ENCODE peak calls at places on chromosomes 2 and 18, in seven cellular contexts. N is nephron progenitor cell; Q is progenitor cell of endocrine pancreas; P is G401; H is CD8-positive, alpha-beta T cell; V is ELF-1; M is esophagus squamous epithelium. D is an unnamed sample.

GRCh38 chr2:168515502-168515901 is 59.4 kb downstream of the CERS6 start:
- DNase-seq in M (no peak), P (peak; percentile 35), V (no peak), H (no peak), Q (no peak), N (no peak), D (no peak)

GRCh38 chr2:36696533-36696932 is at the start of gene VIT:
- DNase-seq in Q (no peak), N (no peak), V (no peak), M (no peak), H (no peak), P (no peak), D (no peak)

GRCh38 chr2:18722101-18722500 is 132.7 kb upstream of the NT5C1B start:
- DNase-seq in H (no peak), Q (no peak), P (no peak), N (no peak), V (no peak), M (no peak), D (no peak)

GRCh38 chr2:16320716-16321115 is 344.9 kb downstream of the CYRIA start:
- DNase-seq in M (no peak), Q (no peak), V (peak; percentile 51), N (no peak), H (no peak), P (no peak), D (peak; percentile 0)

GRCh38 chr2:206693399-206694137 is 24.6 kb downstream of the DYTN start:
- DNase-seq in V (peak; percentile 34), Q (peak; percentile 24), H (peak; percentile 13), N (peak; percentile 33), P (peak; percentile 81), M (no peak), D (peak; percentile 58)

GRCh38 chr2:132923787-132924186 is 253.8 kb upstream of the LYPD1 start:
- DNase-seq in M (no peak), V (no peak), P (no peak), H (no peak), N (no peak), Q (no peak), D (no peak)

GRCh38 chr2:176535480-176536113 is 266.4 kb downstream of the MTX2 start:
- DNase-seq in V (no peak), Q (no peak), P (no peak), N (no peak), H (no peak), M (no peak), D (peak; percentile 69)

GRCh38 chr18:43627833-43628370 is 350.6 kb upstream of the SYT4 start:
- DNase-seq in N (no peak), V (peak; percentile 15), M (no peak), Q (no peak), P (no peak), H (no peak), D (peak; percentile 100)

GRCh38 chr2:49490710-49491109 is 336.4 kb upstream of the FSHR start:
- DNase-seq in N (peak; percentile 23), P (no peak), H (no peak), V (peak; percentile 58), M (no peak), Q (no peak), D (peak; percentile 47)

GRCh38 chr2:196074631-196075030 is 6.0 kb upstream of the DNAH7 start:
- DNase-seq in Q (no peak), N (no peak), P (no peak), V (no peak), M (no peak), H (no peak), D (no peak)

GRCh38 chr18:47585914-47586313 is 334.5 kb upstream of the SKOR2 start:
- DNase-seq in M (no peak), H (no peak), Q (no peak), P (no peak), V (no peak), N (no peak), D (no peak)

GRCh38 chr18:55419132-55419938 is 168.7 kb downstream of the TCF4 start:
- DNase-seq in M (no peak), Q (no peak), V (no peak), N (no peak), H (no peak), P (peak; percentile 54), D (peak; percentile 85)

GRCh38 chr2:102143450-102143985 is 972 bp downstream of the IL1R1 start:
- DNase-seq in N (no peak), V (peak; percentile 27), Q (no peak), P (no peak), M (no peak), H (no peak), D (no peak)

GRCh38 chr2:35033748-35034147 is 1321.8 kb upstream of the CRIM1 start:
- DNase-seq in V (no peak), Q (no peak), M (no peak), H (no peak), N (no peak), P (no peak), D (no peak)